ENCODE peak calls at places on chromosomes 7 and 10, in six cellular contexts. U is heart left ventricle, J is left ventricle myocardium inferior, L is heart right ventricle, N is prostate gland, C is WTC11. Y is an unnamed sample.
A peak's percentile ranks its signal among the peaks of the same experiment; 100 is the strongest.

GRCh38 chr7:17371656-17372524 is 73.4 kb downstream of the AHR start:
- DNase-seq in U (no peak), J (no peak), L (no peak), N (no peak), C (no peak), Y (peak; percentile 63)

GRCh38 chr10:44182909-44183308 is 202.0 kb downstream of the CXCL12 start:
- DNase-seq in U (no peak), J (no peak), L (no peak), N (no peak), C (no peak), Y (no peak)

GRCh38 chr7:4774804-4775280 is 581 bp upstream of the AP5Z1 start:
- DNase-seq in U (no peak), J (no peak), L (no peak), N (no peak), C (no peak), Y (peak; percentile 38)

GRCh38 chr10:51405580-51406367 is 293.6 kb downstream of the CSTF2T start:
- DNase-seq in U (no peak), J (no peak), L (no peak), N (peak; percentile 80), C (no peak), Y (no peak)

GRCh38 chr7:23615331-23615730 is 18.1 kb downstream of the CCDC126 start:
- DNase-seq in U (no peak), J (no peak), L (no peak), N (no peak), C (no peak), Y (no peak)

GRCh38 chr7:205117-206010 is 13.0 kb downstream of the FAM20C start:
- DNase-seq in U (no peak), J (no peak), L (peak; percentile 27), N (no peak), C (no peak), Y (no peak)

GRCh38 chr7:47153076-47153475 is 428.8 kb downstream of the TNS3 start:
- DNase-seq in U (peak; percentile 43), J (no peak), L (no peak), N (peak; percentile 9), C (no peak), Y (peak; percentile 73)

GRCh38 chr7:27640914-27641570 is 21.6 kb downstream of the HIBADH start:
- DNase-seq in U (peak; percentile 39), J (no peak), L (no peak), N (no peak), C (no peak), Y (peak; percentile 88)

GRCh38 chr10:111093741-111094380 is 17.0 kb downstream of the ADRA2A start:
- DNase-seq in U (no peak), J (no peak), L (no peak), N (no peak), C (no peak), Y (no peak)

GRCh38 chr7:876077-876971 is at the start of gene GET4:
- DNase-seq in U (peak; percentile 96), J (peak; percentile 96), L (peak; percentile 97), N (peak; percentile 97), C (peak; percentile 97), Y (peak; percentile 100)

GRCh38 chr10:24885551-24885950 is 66.9 kb downstream of the PRTFDC1 start:
- DNase-seq in U (no peak), J (no peak), L (no peak), N (no peak), C (no peak), Y (no peak)

GRCh38 chr7:69837387-69838068 is 239.3 kb downstream of the AUTS2 start:
- DNase-seq in U (no peak), J (no peak), L (no peak), N (no peak), C (no peak), Y (no peak)

GRCh38 chr10:133269367-133269766 is 7.3 kb downstream of the ADAM8 start:
- DNase-seq in U (no peak), J (no peak), L (no peak), N (no peak), C (no peak), Y (no peak)

GRCh38 chr10:129949411-129950335 is 14.4 kb downstream of the EBF3 start:
- DNase-seq in U (peak; percentile 88), J (peak; percentile 83), L (peak; percentile 82), N (no peak), C (peak; percentile 62), Y (no peak)

GRCh38 chr10:132077091-132077490 is 11.3 kb downstream of the JAKMIP3 start:
- DNase-seq in U (no peak), J (no peak), L (no peak), N (no peak), C (no peak), Y (no peak)

GRCh38 chr7:35399216-35399615 is 145.3 kb upstream of the TBX20 start:
- DNase-seq in U (no peak), J (no peak), L (no peak), N (no peak), C (no peak), Y (no peak)

GRCh38 chr7:114138587-114138986 is 219.8 kb upstream of the PPP1R3A start:
- DNase-seq in U (no peak), J (no peak), L (no peak), N (no peak), C (no peak), Y (no peak)

GRCh38 chr10:110835841-110836240 is 35.9 kb upstream of the PDCD4 start:
- DNase-seq in U (no peak), J (no peak), L (no peak), N (no peak), C (no peak), Y (no peak)

GRCh38 chr7:13155188-13155587 is 467.8 kb downstream of the ARL4A start:
- DNase-seq in U (no peak), J (no peak), L (no peak), N (no peak), C (no peak), Y (no peak)

GRCh38 chr10:18010050-18010449 is 58.3 kb downstream of the SLC39A12 start:
- DNase-seq in U (no peak), J (no peak), L (no peak), N (no peak), C (no peak), Y (no peak)

GRCh38 chr7:129394101-129394500 is 40.1 kb upstream of the STRIP2 start:
- DNase-seq in U (no peak), J (no peak), L (no peak), N (no peak), C (no peak), Y (no peak)

GRCh38 chr7:158494162-158494586 is 93.4 kb downstream of the PTPRN2 start:
- DNase-seq in U (no peak), J (no peak), L (no peak), N (no peak), C (peak; percentile 43), Y (no peak)

GRCh38 chr10:117424789-117425649 is 49.8 kb upstream of the PDZD8 start:
- DNase-seq in U (no peak), J (no peak), L (no peak), N (no peak), C (peak; percentile 24), Y (no peak)

GRCh38 chr7:17863095-17863814 is 77.0 kb downstream of the SNX13 start:
- DNase-seq in U (no peak), J (no peak), L (no peak), N (no peak), C (no peak), Y (no peak)

GRCh38 chr10:15168781-15169554 is 475 bp upstream of the NMT2 start:
- DNase-seq in U (peak; percentile 98), J (peak; percentile 96), L (peak; percentile 98), N (peak; percentile 98), C (peak; percentile 95), Y (peak; percentile 95)

GRCh38 chr10:15168296-15168780 is at the start of gene NMT2:
- DNase-seq in U (no peak), J (peak; percentile 88), L (peak; percentile 89), N (no peak), C (peak; percentile 87), Y (peak; percentile 88)

GRCh38 chr10:15166325-15166724 is 2.2 kb downstream of the NMT2 start:
- DNase-seq in U (no peak), J (no peak), L (no peak), N (no peak), C (no peak), Y (no peak)

GRCh38 chr10:15169555-15170407 is 1.3 kb upstream of the NMT2 start:
- DNase-seq in U (peak; percentile 10), J (no peak), L (no peak), N (no peak), C (no peak), Y (no peak)

GRCh38 chr10:15167411-15168295 is 840 bp downstream of the NMT2 start:
- DNase-seq in U (peak; percentile 44), J (peak; percentile 46), L (peak; percentile 52), N (peak; percentile 48), C (peak; percentile 72), Y (peak; percentile 71)
- TF ChIP-seq CTCF in U (peak; percentile 52), J (peak; percentile 61), L (peak; percentile 14), N (no peak), C (peak; percentile 30), Y (peak; percentile 54)

GRCh38 chr10:80535671-80536360 is 1.9 kb upstream of the SH2D4B start:
- DNase-seq in U (peak; percentile 69), J (peak; percentile 65), L (peak; percentile 82), N (no peak), C (peak; percentile 49), Y (peak; percentile 87)
- TF ChIP-seq CTCF in U (peak; percentile 63), J (peak; percentile 74), L (peak; percentile 56), N (peak; percentile 27), C (no peak), Y (peak; percentile 89)

GRCh38 chr10:27035163-27035562 is 65.1 kb downstream of the ANKRD26 start:
- DNase-seq in U (no peak), J (no peak), L (no peak), N (no peak), C (no peak), Y (no peak)

DNA sequence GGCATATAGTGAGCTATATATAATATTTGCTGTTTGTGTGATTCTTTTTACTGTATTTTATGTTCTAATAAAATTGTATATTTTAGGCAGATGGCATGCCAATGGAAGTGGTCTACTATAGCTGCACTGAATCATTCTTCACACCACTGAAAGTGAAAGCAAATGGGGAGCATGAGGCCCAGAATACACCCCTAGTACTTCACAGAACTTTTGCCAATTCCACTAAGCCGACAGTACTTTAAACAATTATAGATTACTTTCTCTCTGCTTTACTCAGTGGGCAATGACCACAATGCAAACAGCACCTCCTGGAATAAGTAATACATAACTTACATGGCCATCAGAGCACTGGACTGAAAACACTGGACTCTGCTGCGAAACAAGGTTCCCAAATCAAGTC is 70.2 kb downstream of the ANKRD26 start:
- DNase-seq in U (no peak), J (no peak), L (no peak), N (no peak), C (no peak), Y (no peak)
- TF ChIP-seq CTCF in U (no peak), J (no peak), L (no peak), N (no peak), C (no peak), Y (no peak)

GRCh38 chr10:92527716-92528115 is 46.2 kb downstream of the IDE start:
- DNase-seq in U (no peak), J (no peak), L (no peak), N (no peak), C (no peak), Y (no peak)

GRCh38 chr10:92531132-92531531 is 42.8 kb downstream of the IDE start:
- DNase-seq in U (no peak), J (no peak), L (no peak), N (no peak), C (no peak), Y (no peak)

DNA sequence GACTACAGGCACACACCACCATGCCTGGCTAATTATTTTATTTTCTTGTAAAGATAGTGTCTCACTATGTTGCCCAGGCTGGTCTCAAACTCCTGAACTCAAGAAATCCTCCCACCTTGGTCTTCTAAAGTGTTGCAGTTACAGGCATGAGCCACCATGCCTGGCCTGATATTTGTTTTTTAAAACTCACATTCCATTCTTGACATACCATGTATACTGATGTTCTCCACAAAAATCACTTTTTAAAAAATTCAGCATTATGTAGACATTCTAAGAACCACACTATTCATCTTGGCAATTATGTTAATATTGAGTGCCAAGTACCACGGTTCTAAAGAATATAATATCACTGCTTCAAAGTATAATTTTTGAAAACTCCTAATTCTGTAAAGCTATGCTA is 43.5 kb downstream of the IDE start:
- DNase-seq in U (no peak), J (no peak), L (no peak), N (no peak), C (no peak), Y (no peak)
- TF ChIP-seq CTCF in U (no peak), J (no peak), L (no peak), N (no peak), C (no peak), Y (no peak)

Y was measured in Calu3.